ENCODE peak calls at places on chromosomes 3 and 15, in ten cellular contexts. S is left cardiac atrium; D is stimulated activated CD4-positive, alpha-beta T cell treated with anti-CD3 and anti-CD28 coated beads, Interleukin-1b, Interleukin-23, amount 100 ng/mL, for 48 hours; Q is M059J; U is GM12865; W is hypothalamus; G is activated T-helper 1 cell treated with anti-CD3 and anti-CD28 coated beads, Interleukin-2, amount 50 U/mL, for 16 hours; C is hepatocyte; M is effector memory CD4-positive, alpha-beta T cell; P is NCI-H2081. T is an unnamed sample.

GRCh38 chr3:42376397-42376798 is 34.0 kb downstream of the LYZL4 start:
- DNase-seq in S (peak; percentile 41), D (peak; percentile 72), Q (peak; percentile 82), U (no peak), W (no peak), G (peak; percentile 0), C (peak; percentile 22), M (no peak), P (peak; percentile 50), T (no peak)

GRCh38 chr3:33006081-33006480 is 54.6 kb downstream of the CCR4 start:
- DNase-seq in S (no peak), D (no peak), Q (no peak), U (no peak), W (no peak), G (no peak), C (no peak), M (peak; percentile 26), P (no peak), T (no peak)

GRCh38 chr3:141384157-141384556 is 15.9 kb downstream of the ZBTB38 start:
- DNase-seq in S (no peak), D (no peak), Q (no peak), U (peak; percentile 50), W (no peak), G (no peak), C (no peak), M (no peak), P (peak; percentile 82), T (no peak)

GRCh38 chr15:29132786-29133185 is 136.8 kb downstream of the NSMCE3 start:
- DNase-seq in S (no peak), D (no peak), Q (no peak), U (no peak), W (no peak), G (no peak), C (no peak), M (no peak), P (no peak), T (no peak)

GRCh38 chr3:148008591-148008990 is 599.4 kb downstream of the ZIC1 start:
- DNase-seq in S (no peak), D (no peak), Q (no peak), U (no peak), W (no peak), G (no peak), C (no peak), M (no peak), P (no peak), T (no peak)

GRCh38 chr15:56490461-56490860 is 25.5 kb upstream of the MNS1 start:
- DNase-seq in S (no peak), D (no peak), Q (no peak), U (no peak), W (no peak), G (no peak), C (peak; percentile 42), M (no peak), P (no peak), T (peak; percentile 15)

GRCh38 chr15:92012368-92012629 is 158.8 kb downstream of the SLCO3A1 start:
- DNase-seq in S (no peak), D (peak; percentile 40), Q (peak; percentile 84), U (no peak), W (no peak), G (no peak), C (no peak), M (no peak), P (no peak), T (no peak)

GRCh38 chr3:173395412-173396181 is 1.9 kb upstream of the NLGN1 start:
- DNase-seq in S (peak; percentile 89), D (peak; percentile 54), Q (peak; percentile 94), U (no peak), W (peak; percentile 85), G (no peak), C (peak; percentile 90), M (no peak), P (peak; percentile 99), T (no peak)

GRCh38 chr15:59953392-59953883 is 50.7 kb upstream of the FOXB1 start:
- DNase-seq in S (no peak), D (no peak), Q (no peak), U (no peak), W (no peak), G (no peak), C (peak; percentile 7), M (no peak), P (peak; percentile 82), T (no peak)

GRCh38 chr3:143824675-143825074 is 23.6 kb downstream of the SLC9A9 start:
- DNase-seq in S (no peak), D (no peak), Q (no peak), U (no peak), W (no peak), G (no peak), C (no peak), M (no peak), P (no peak), T (no peak)

GRCh38 chr3:13414040-13414729 is 5.9 kb downstream of the NUP210 start:
- DNase-seq in S (peak; percentile 61), D (peak; percentile 66), Q (peak; percentile 26), U (peak; percentile 91), W (no peak), G (peak; percentile 39), C (no peak), M (peak; percentile 55), P (no peak), T (no peak)

GRCh38 chr3:16846373-16847078 is 38.2 kb upstream of the PLCL2 start:
- DNase-seq in S (no peak), D (no peak), Q (no peak), U (no peak), W (no peak), G (no peak), C (no peak), M (no peak), P (no peak), T (no peak)

GRCh38 chr3:134212898-134213665 is 37.6 kb downstream of the RYK start:
- DNase-seq in S (peak; percentile 80), D (peak; percentile 84), Q (peak; percentile 78), U (peak; percentile 82), W (peak; percentile 77), G (peak; percentile 77), C (peak; percentile 84), M (peak; percentile 59), P (peak; percentile 85), T (peak; percentile 66)

GRCh38 chr3:100637197-100637631 is 27.8 kb downstream of the ADGRG7 start:
- DNase-seq in S (no peak), D (no peak), Q (peak; percentile 54), U (no peak), W (no peak), G (no peak), C (peak; percentile 31), M (no peak), P (no peak), T (peak; percentile 3)

GRCh38 chr15:52180196-52180835 is 10.9 kb downstream of the GNB5 start:
- DNase-seq in S (peak; percentile 28), D (peak; percentile 10), Q (no peak), U (peak; percentile 57), W (no peak), G (no peak), C (no peak), M (peak; percentile 28), P (no peak), T (no peak)

GRCh38 chr3:177589921-177590336 is 392.6 kb upstream of the TBL1XR1 start:
- DNase-seq in S (peak; percentile 31), D (no peak), Q (peak; percentile 97), U (peak; percentile 64), W (no peak), G (no peak), C (peak; percentile 60), M (no peak), P (peak; percentile 29), T (peak; percentile 65)

GRCh38 chr3:61669676-61670299 is 108.4 kb downstream of the PTPRG start:
- DNase-seq in S (peak; percentile 44), D (no peak), Q (peak; percentile 51), U (peak; percentile 3), W (no peak), G (no peak), C (no peak), M (no peak), P (no peak), T (no peak)

GRCh38 chr3:26104856-26105255 is 315.0 kb downstream of the OXSM start:
- DNase-seq in S (no peak), D (no peak), Q (no peak), U (no peak), W (no peak), G (no peak), C (no peak), M (no peak), P (no peak), T (no peak)

GRCh38 chr15:39156166-39156565 is 424.7 kb upstream of the THBS1 start:
- DNase-seq in S (no peak), D (no peak), Q (no peak), U (no peak), W (no peak), G (no peak), C (no peak), M (no peak), P (no peak), T (no peak)

GRCh38 chr3:142645236-142645793 is 49.1 kb downstream of the PLS1 start:
- DNase-seq in S (no peak), D (no peak), Q (peak; percentile 87), U (no peak), W (no peak), G (no peak), C (peak; percentile 43), M (no peak), P (no peak), T (peak; percentile 51)

GRCh38 chr15:57411945-57412768 is 35.9 kb downstream of the CGNL1 start:
- DNase-seq in S (peak; percentile 45), D (no peak), Q (no peak), U (no peak), W (no peak), G (no peak), C (no peak), M (no peak), P (no peak), T (no peak)

GRCh38 chr3:111465081-111465670 is 76.8 kb upstream of the CD96 start:
- DNase-seq in S (no peak), D (no peak), Q (no peak), U (no peak), W (no peak), G (no peak), C (no peak), M (no peak), P (peak; percentile 0), T (no peak)